ENCODE peak calls at places on chromosomes 5 and 9, in seven cellular contexts. X is stimulated activated CD4-positive, alpha-beta T cell treated with anti-CD3 and anti-CD28 coated beads, Interleukin-12 subunit alpha, Interleukin-12 subunit beta, amount 100 ng/mL, for 24 hours; B is SK-N-DZ; N is cerebellum; K is NCI-H2227 treated with DMSO at 0.1 percent for 48 hours; Y is tibial artery; G is fibroblast of mammary gland. I is an unnamed sample.
A peak's percentile ranks its signal among the peaks of the same experiment; 100 is the strongest.

GRCh38 chr9:129453734-129454133 is 167.2 kb downstream of the C9orf50 start:
- DNase-seq in Y (no peak), K (no peak), X (no peak), N (no peak), B (no peak), G (no peak), I (no peak)

GRCh38 chr5:54757541-54757940 is 227.9 kb downstream of the ESM1 start:
- DNase-seq in N (peak; percentile 80), G (no peak), Y (no peak), K (no peak), B (no peak), X (no peak), I (no peak)

GRCh38 chr9:95284152-95284551 is 33.4 kb downstream of the FANCC start:
- DNase-seq in N (no peak), X (no peak), B (no peak), K (no peak), G (peak; percentile 78), Y (no peak), I (no peak)

GRCh38 chr5:1321576-1321975 is 23.3 kb downstream of the CLPTM1L start:
- DNase-seq in K (no peak), B (no peak), Y (no peak), X (no peak), G (no peak), N (no peak), I (no peak)

GRCh38 chr5:139734517-139734916 is 61.1 kb upstream of the PSD2 start:
- DNase-seq in G (no peak), B (no peak), Y (no peak), N (no peak), X (no peak), K (no peak), I (no peak)

GRCh38 chr5:169626779-169627178 is 10.3 kb upstream of the DOCK2 start:
- DNase-seq in Y (no peak), B (no peak), K (no peak), X (no peak), G (peak; percentile 94), N (no peak), I (no peak)

GRCh38 chr5:71925608-71926091 is 181.6 kb upstream of the MAP1B start:
- DNase-seq in G (no peak), K (no peak), Y (no peak), B (no peak), N (no peak), X (no peak), I (no peak)

GRCh38 chr9:127281887-127282286 is 17.3 kb downstream of the GARNL3 start:
- DNase-seq in K (no peak), N (no peak), Y (no peak), X (no peak), B (peak; percentile 30), G (no peak), I (no peak)

GRCh38 chr9:136996361-136997281 is at the start of gene CLIC3:
- DNase-seq in N (no peak), G (no peak), X (no peak), K (no peak), B (no peak), Y (no peak), I (no peak)

GRCh38 chr9:33687779-33688178 is 107.6 kb upstream of the PRSS3 start:
- DNase-seq in Y (no peak), K (no peak), X (no peak), G (no peak), B (no peak), N (no peak), I (no peak)

GRCh38 chr5:16776611-16777251 is 159.4 kb downstream of the MYO10 start:
- DNase-seq in Y (no peak), B (peak; percentile 48), K (peak; percentile 40), G (peak; percentile 18), X (no peak), N (peak; percentile 38), I (no peak)

I was measured in CD4-positive, CD25-positive, alpha-beta regulatory T cell.